ENCODE peak calls at places on chromosomes 12 and 14, in nine cellular contexts. M is GM23248; S is heart right ventricle; H is CD8-positive, alpha-beta T cell; Y is AG04450; R is CD4-positive, alpha-beta memory T cell; G is esophagus squamous epithelium; F is psoas muscle; U is uterus. L is an unnamed sample.
A peak's percentile ranks its signal among the peaks of the same experiment; 100 is the strongest.

GRCh38 chr12:124713436-124714082 is 146.1 kb upstream of the NCOR2 start:
- DNase-seq in M (peak; percentile 90), S (peak; percentile 64), H (peak; percentile 46), Y (no peak), R (peak; percentile 56), G (no peak), F (no peak), U (peak; percentile 63), L (no peak)

GRCh38 chr12:10033783-10034381 is 3.4 kb downstream of the CLEC9A start:
- DNase-seq in M (peak; percentile 48), S (no peak), H (no peak), Y (no peak), R (no peak), G (no peak), F (no peak), U (no peak), L (no peak)

GRCh38 chr12:84070311-84070710 is 842.3 kb downstream of the SLC6A15 start:
- DNase-seq in M (peak; percentile 96), S (no peak), H (no peak), Y (peak; percentile 77), R (no peak), G (no peak), F (peak; percentile 37), U (peak; percentile 26), L (no peak)

GRCh38 chr12:59088673-59089072 is 168.4 kb upstream of the LRIG3 start:
- DNase-seq in M (peak; percentile 62), S (no peak), H (no peak), Y (no peak), R (no peak), G (no peak), F (no peak), U (no peak), L (no peak)

GRCh38 chr12:100860611-100861010 is 66.0 kb downstream of the ANO4 start:
- DNase-seq in M (no peak), S (no peak), H (no peak), Y (no peak), R (no peak), G (no peak), F (no peak), U (no peak), L (no peak)

GRCh38 chr12:6183689-6184441 is 16.3 kb upstream of the CD9 start:
- DNase-seq in M (peak; percentile 46), S (no peak), H (no peak), Y (no peak), R (no peak), G (no peak), F (no peak), U (no peak), L (peak; percentile 70)

GRCh38 chr14:44846232-44846824 is 115.4 kb downstream of the KLHL28 start:
- DNase-seq in M (peak; percentile 68), S (no peak), H (no peak), Y (peak; percentile 24), R (peak; percentile 32), G (no peak), F (no peak), U (no peak), L (no peak)

GRCh38 chr12:2783936-2784600 is 10.7 kb upstream of the FKBP4 start:
- DNase-seq in M (peak; percentile 70), S (peak; percentile 75), H (peak; percentile 29), Y (no peak), R (peak; percentile 51), G (no peak), F (peak; percentile 56), U (peak; percentile 50), L (peak; percentile 76)

GRCh38 chr12:69510176-69510827 is 40.1 kb downstream of the FRS2 start:
- DNase-seq in M (no peak), S (no peak), H (no peak), Y (no peak), R (no peak), G (no peak), F (no peak), U (no peak), L (no peak)

GRCh38 chr14:39441805-39442204 is 9.6 kb upstream of the FBXO33 start:
- DNase-seq in M (no peak), S (no peak), H (no peak), Y (no peak), R (no peak), G (no peak), F (no peak), U (no peak), L (no peak)

GRCh38 chr14:91284791-91285548 is 40.5 kb upstream of the GPR68 start:
- DNase-seq in M (peak; percentile 44), S (no peak), H (no peak), Y (no peak), R (no peak), G (no peak), F (no peak), U (peak; percentile 65), L (no peak)

GRCh38 chr14:30267141-30267540 is 291.8 kb upstream of the G2E3 start:
- DNase-seq in M (peak; percentile 63), S (no peak), H (no peak), Y (no peak), R (no peak), G (no peak), F (no peak), U (no peak), L (no peak)

GRCh38 chr12:81263072-81263471 is 185.2 kb downstream of the ACSS3 start:
- DNase-seq in M (no peak), S (no peak), H (no peak), Y (no peak), R (no peak), G (no peak), F (no peak), U (no peak), L (no peak)

GRCh38 chr12:74129702-74130101 is 407.9 kb upstream of the ATXN7L3B start:
- DNase-seq in M (no peak), S (no peak), H (no peak), Y (no peak), R (no peak), G (no peak), F (no peak), U (no peak), L (no peak)

GRCh38 chr12:54004063-54004840 is 4.3 kb downstream of the HOXC9 start:
- DNase-seq in M (no peak), S (no peak), H (no peak), Y (no peak), R (no peak), G (no peak), F (no peak), U (no peak), L (no peak)

GRCh38 chr12:54005531-54005852 is 3.3 kb upstream of the HOXC8 start:
- DNase-seq in M (no peak), S (no peak), H (no peak), Y (no peak), R (no peak), G (no peak), F (no peak), U (no peak), L (no peak)

GRCh38 chr12:54005853-54006699 is 2.7 kb upstream of the HOXC8 start:
- DNase-seq in M (peak; percentile 92), S (peak; percentile 85), H (peak; percentile 76), Y (peak; percentile 20), R (peak; percentile 87), G (peak; percentile 22), F (peak; percentile 90), U (peak; percentile 87), L (peak; percentile 82)

GRCh38 chr12:54003625-54004024 is 3.7 kb downstream of the HOXC9 start:
- DNase-seq in M (no peak), S (no peak), H (no peak), Y (no peak), R (no peak), G (no peak), F (no peak), U (no peak), L (no peak)

GRCh38 chr12:54004841-54005530 is 3.8 kb upstream of the HOXC8 start:
- DNase-seq in M (no peak), S (no peak), H (no peak), Y (no peak), R (no peak), G (no peak), F (no peak), U (no peak), L (no peak)
- H3K4me3 ChIP-seq in M (no peak overlapping the region), S (no peak overlapping the region), H (no peak overlapping the region), Y (no peak overlapping the region), R (no peak overlapping the region), G (no peak overlapping the region), F (peak overlapping the region; percentile 78), U (no peak overlapping the region), L (no peak overlapping the region)

GRCh38 chr12:57147641-57147944 is 174 bp upstream of the LRP1-AS start:
- DNase-seq in M (peak; percentile 88), S (no peak), H (no peak), Y (no peak), R (no peak), G (no peak), F (peak; percentile 60), U (peak; percentile 62), L (no peak)
- H3K27ac ChIP-seq in M (peak overlapping the region; percentile 98), S (peak overlapping the region; percentile 45), H (no peak overlapping the region), Y (peak overlapping the region; percentile 57), R (no peak overlapping the region), G (peak overlapping the region; percentile 27), F (peak overlapping the region; percentile 9), U (peak overlapping the region; percentile 86), L (peak overlapping the region; percentile 40)

GRCh38 chr12:89674326-89674942 is 34.2 kb downstream of the ATP2B1 start:
- DNase-seq in M (no peak), S (no peak), H (no peak), Y (no peak), R (no peak), G (no peak), F (no peak), U (no peak), L (no peak)
- H3K4me3 ChIP-seq in M (no peak overlapping the region), S (no peak overlapping the region), H (no peak overlapping the region), Y (no peak overlapping the region), R (no peak overlapping the region), G (no peak overlapping the region), F (no peak overlapping the region), U (no peak overlapping the region), L (no peak overlapping the region)

DNA sequence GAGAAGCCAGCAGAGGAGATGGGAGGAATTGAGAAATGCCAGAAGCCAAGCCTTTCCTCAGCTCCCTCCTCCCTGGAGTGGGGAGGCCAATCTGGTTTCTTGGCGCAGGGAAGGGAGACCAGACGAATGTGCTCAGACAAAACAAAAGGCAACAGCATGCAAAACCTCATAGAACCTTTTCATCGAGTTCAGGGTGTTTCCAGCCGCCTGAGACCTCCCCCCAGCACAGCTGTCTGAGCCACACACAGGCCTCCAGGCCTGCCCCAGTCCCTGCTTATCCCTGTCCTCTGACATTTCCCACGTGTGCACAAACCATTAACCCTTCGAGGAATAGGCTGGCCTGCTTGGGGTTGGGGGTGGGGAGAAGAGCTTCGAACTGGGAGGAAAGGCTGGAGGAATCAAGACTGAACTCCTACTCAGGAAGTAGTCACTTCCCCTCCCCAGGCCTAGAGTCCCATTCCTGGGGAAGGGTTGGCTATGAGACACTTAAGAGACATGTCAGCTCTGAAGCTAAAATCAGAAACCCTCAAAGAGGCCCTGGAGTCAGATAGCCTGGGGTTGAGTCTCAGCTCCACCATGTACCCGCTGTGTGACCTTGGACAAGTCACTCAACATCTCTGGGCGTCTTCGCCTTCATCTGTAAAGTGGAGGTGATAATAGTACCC is 10.7 kb downstream of the TBX3 start:
- DNase-seq in M (peak; percentile 77), S (no peak), H (no peak), Y (peak; percentile 87), R (no peak), G (no peak), F (no peak), U (peak; percentile 85), L (no peak)
- H3K27ac ChIP-seq in M (peak overlapping the region; percentile 96), S (no peak overlapping the region), H (no peak overlapping the region), Y (peak overlapping the region; percentile 93), R (no peak overlapping the region), G (peak overlapping the region; percentile 26), F (peak overlapping the region; percentile 30), U (peak overlapping the region; percentile 98), L (peak overlapping the region; percentile 30)